ENCODE peak calls at places on chromosomes 11 and 22, in eight cellular contexts. F is tibial nerve; J is esophagus squamous epithelium; P is CD4-positive, alpha-beta memory T cell; Y is body of pancreas; V is right lobe of liver; X is RWPE2; M is pancreas. I is an unnamed sample.

GRCh38 chr11:74992852-74993251 is 4.1 kb downstream of the NEU3 start:
- DNase-seq in F (no peak), J (no peak), P (no peak), Y (no peak), V (no peak), X (no peak), M (no peak), I (no peak)

GRCh38 chr22:19596680-19597398 is 72.6 kb upstream of the CLDN5 start:
- DNase-seq in F (no peak), J (no peak), P (no peak), Y (no peak), V (no peak), X (no peak), M (no peak), I (no peak)

GRCh38 chr22:30906411-30906810 is 62.2 kb downstream of the MORC2 start:
- DNase-seq in F (no peak), J (no peak), P (no peak), Y (no peak), V (no peak), X (no peak), M (no peak), I (no peak)

GRCh38 chr11:93967258-93967657 is 53.9 kb upstream of the HEPHL1 start:
- DNase-seq in F (no peak), J (no peak), P (no peak), Y (no peak), V (no peak), X (no peak), M (no peak), I (no peak)

GRCh38 chr11:82796970-82797594 is 63.4 kb upstream of the FAM181B start:
- DNase-seq in F (no peak), J (no peak), P (no peak), Y (no peak), V (peak; percentile 24), X (no peak), M (no peak), I (no peak)

GRCh38 chr22:47165338-47165931 is 403.0 kb downstream of the TBC1D22A start:
- DNase-seq in F (peak; percentile 4), J (no peak), P (no peak), Y (peak; percentile 7), V (no peak), X (no peak), M (no peak), I (no peak)

GRCh38 chr11:116636341-116636968 is 136.3 kb downstream of the BUD13 start:
- DNase-seq in F (no peak), J (no peak), P (no peak), Y (no peak), V (no peak), X (no peak), M (no peak), I (no peak)

GRCh38 chr22:40982482-40983385 is 31.6 kb downstream of the RBX1 start:
- DNase-seq in F (no peak), J (no peak), P (no peak), Y (no peak), V (no peak), X (no peak), M (no peak), I (no peak)

GRCh38 chr22:27206747-27207133 is 549.4 kb downstream of the MIAT start:
- DNase-seq in F (no peak), J (no peak), P (no peak), Y (no peak), V (no peak), X (no peak), M (no peak), I (no peak)

GRCh38 chr11:18721576-18722292 is 4.3 kb downstream of the IGSF22 start:
- DNase-seq in F (no peak), J (no peak), P (peak; percentile 60), Y (peak; percentile 62), V (no peak), X (no peak), M (peak; percentile 32), I (peak; percentile 46)

GRCh38 chr11:131491503-131491902 is 121.1 kb downstream of the NTM start:
- DNase-seq in F (no peak), J (no peak), P (no peak), Y (no peak), V (no peak), X (no peak), M (no peak), I (no peak)

GRCh38 chr11:109735139-109735538 is 313.1 kb downstream of the C11orf87 start:
- DNase-seq in F (no peak), J (no peak), P (no peak), Y (no peak), V (no peak), X (no peak), M (no peak), I (no peak)

GRCh38 chr11:624705-625635 is at the start of gene CDHR5:
- DNase-seq in F (no peak), J (no peak), P (peak; percentile 36), Y (no peak), V (peak; percentile 41), X (peak; percentile 58), M (peak; percentile 13), I (no peak)

GRCh38 chr11:41522391-41522790 is 62.9 kb upstream of the LRRC4C start:
- DNase-seq in F (no peak), J (no peak), P (no peak), Y (no peak), V (no peak), X (no peak), M (no peak), I (no peak)

GRCh38 chr11:119566299-119566698 is 143.3 kb upstream of the THY1 start:
- DNase-seq in F (no peak), J (no peak), P (no peak), Y (no peak), V (no peak), X (no peak), M (no peak), I (no peak)

GRCh38 chr11:44531116-44531504 is 34.4 kb upstream of the CD82 start:
- DNase-seq in F (no peak), J (no peak), P (no peak), Y (no peak), V (no peak), X (no peak), M (no peak), I (no peak)

GRCh38 chr22:46251266-46251665 is 1.2 kb upstream of the CDPF1 start:
- DNase-seq in F (no peak), J (no peak), P (no peak), Y (no peak), V (no peak), X (no peak), M (no peak), I (no peak)

GRCh38 chr11:86372586-86372985 is 2.1 kb upstream of the CCDC81 start:
- DNase-seq in F (no peak), J (no peak), P (no peak), Y (no peak), V (no peak), X (no peak), M (no peak), I (no peak)

GRCh38 chr11:65323813-65324212 is 9.1 kb downstream of the CDC42EP2 start:
- DNase-seq in F (no peak), J (no peak), P (no peak), Y (no peak), V (no peak), X (no peak), M (no peak), I (no peak)

GRCh38 chr22:24178021-24178431 is 3.3 kb upstream of the SUSD2 start:
- DNase-seq in F (no peak), J (no peak), P (peak; percentile 7), Y (no peak), V (no peak), X (no peak), M (no peak), I (no peak)

GRCh38 chr11:88281317-88281712 is 56.2 kb downstream of the CTSC start:
- DNase-seq in F (no peak), J (no peak), P (no peak), Y (no peak), V (no peak), X (no peak), M (no peak), I (no peak)

GRCh38 chr11:20125927-20126326 is 34.3 kb downstream of the DBX1 start:
- DNase-seq in F (no peak), J (no peak), P (no peak), Y (no peak), V (no peak), X (no peak), M (no peak), I (no peak)

GRCh38 chr22:38731703-38732161 is 24.1 kb downstream of the SUN2 start:
- DNase-seq in F (no peak), J (no peak), P (no peak), Y (no peak), V (no peak), X (no peak), M (no peak), I (no peak)

GRCh38 chr22:37127350-37127878 is 17.9 kb upstream of the TMPRSS6 start:
- DNase-seq in F (no peak), J (no peak), P (no peak), Y (no peak), V (peak; percentile 19), X (no peak), M (no peak), I (no peak)
- H3K27ac ChIP-seq in F (no peak overlapping the region), J (no peak overlapping the region), P (no peak overlapping the region), Y (no peak overlapping the region), V (no peak overlapping the region), X (no peak overlapping the region), M (no peak overlapping the region), I (peak overlapping the region; percentile 46)

DNA sequence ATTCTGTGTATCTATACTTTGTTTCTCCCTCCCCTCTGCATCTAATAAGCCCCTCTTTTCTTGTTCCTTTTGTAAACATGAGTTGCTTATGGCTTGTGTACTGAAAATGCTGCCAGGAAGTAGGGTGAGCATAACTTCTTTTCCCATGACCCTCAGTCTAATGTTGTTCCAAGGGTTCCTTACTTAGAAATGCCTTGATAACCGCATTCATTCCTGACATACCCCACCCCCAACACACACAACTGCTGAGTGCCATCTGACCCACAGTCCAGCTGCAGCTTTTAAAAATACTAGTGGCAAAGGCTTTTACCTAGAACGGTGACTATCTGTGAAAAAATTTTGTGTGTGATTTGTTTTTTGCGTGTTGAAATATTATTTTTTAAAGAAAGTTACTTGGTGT is 52.5 kb downstream of the ARHGAP42 start:
- DNase-seq in F (no peak), J (no peak), P (no peak), Y (peak; percentile 20), V (no peak), X (no peak), M (no peak), I (no peak)
- H3K4me1 ChIP-seq in F (no peaks in the 10 kb centered on the region), J (peaks cover 3% of the 10 kb centered on the region), P (no peaks in the 10 kb centered on the region), Y (peaks cover 17% of the 10 kb centered on the region), V (peaks cover 20% of the 10 kb centered on the region), X (no peaks in the 10 kb centered on the region), M (no peaks in the 10 kb centered on the region), I (no peaks in the 10 kb centered on the region)

DNA sequence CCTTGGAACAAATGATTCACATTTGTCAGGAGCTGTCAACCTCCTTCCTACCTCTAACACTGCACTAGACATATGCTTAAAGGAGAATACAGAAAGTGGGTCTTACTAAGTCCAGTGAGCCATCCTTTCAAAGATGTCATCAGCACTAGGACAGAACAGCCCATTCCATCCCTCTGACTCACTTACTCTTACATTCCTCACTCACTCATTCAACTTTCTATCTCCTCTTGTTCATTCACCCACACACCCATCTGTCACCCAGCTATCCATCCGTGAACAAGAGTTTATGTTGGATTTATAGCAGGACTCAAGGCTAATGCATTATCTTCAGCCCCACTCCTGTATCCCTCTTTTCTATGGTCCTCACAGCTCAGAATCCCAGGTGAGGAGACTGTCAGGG is 9.1 kb downstream of the INSC start:
- DNase-seq in F (no peak), J (no peak), P (no peak), Y (no peak), V (no peak), X (no peak), M (no peak), I (no peak)
- H3K27ac ChIP-seq in F (no peak overlapping the region), J (no peak overlapping the region), P (no peak overlapping the region), Y (no peak overlapping the region), V (no peak overlapping the region), X (peak overlapping the region; percentile 35), M (no peak overlapping the region), I (no peak overlapping the region)

GRCh38 chr11:57497303-57498247 is 17.9 kb downstream of the SLC43A1 start:
- DNase-seq in F (no peak), J (no peak), P (no peak), Y (peak; percentile 65), V (peak; percentile 55), X (no peak), M (peak; percentile 64), I (no peak)
- H3K4me1 ChIP-seq in F (no peaks in the 10 kb centered on the region), J (no peaks in the 10 kb centered on the region), P (no peaks in the 10 kb centered on the region), Y (peaks cover 95% of the 10 kb centered on the region), V (peaks cover 88% of the 10 kb centered on the region), X (no peaks in the 10 kb centered on the region), M (peaks cover 65% of the 10 kb centered on the region), I (no peaks in the 10 kb centered on the region)